ENCODE peak calls at places on chromosomes 13 and 19, in seven cellular contexts. T is stimulated activated CD8-positive, alpha-beta memory T cell treated with anti-CD3 and anti-CD28 coated beads, Interleukin-15, amount 100 ng/mL, for 24 hours; P is HL-60; X is RPMI8226; Z is NCI-H524 treated with DMSO at 0.1 percent for 48 hours; R is activated CD8-positive, alpha-beta memory T cell treated with anti-CD3 and anti-CD28 coated beads for 48 hours; U is NCI-H1436. W is an unnamed sample.

GRCh38 chr13:79681069-79681468 is 200.1 kb downstream of the NDFIP2 start:
- DNase-seq in T (no peak), P (no peak), X (no peak), Z (no peak), R (no peak), U (no peak), W (no peak)

GRCh38 chr13:85853901-85854663 is 54.9 kb upstream of the SLITRK6 start:
- DNase-seq in T (no peak), P (no peak), X (no peak), Z (no peak), R (no peak), U (no peak), W (no peak)

GRCh38 chr19:2703077-2703437 is 563 bp upstream of the GNG7 start:
- DNase-seq in T (no peak), P (no peak), X (no peak), Z (no peak), R (no peak), U (no peak), W (no peak)

GRCh38 chr19:1950640-1951039 is 9.7 kb downstream of the CSNK1G2 start:
- DNase-seq in T (no peak), P (no peak), X (no peak), Z (no peak), R (no peak), U (no peak), W (no peak)

GRCh38 chr13:30829145-30829544 is 76.9 kb upstream of the MEDAG start:
- DNase-seq in T (no peak), P (no peak), X (no peak), Z (no peak), R (no peak), U (no peak), W (no peak)

GRCh38 chr13:91758724-91759123 is 360.3 kb downstream of the GPC5 start:
- DNase-seq in T (no peak), P (no peak), X (no peak), Z (no peak), R (no peak), U (no peak), W (no peak)

GRCh38 chr13:48551329-48551728 is 18.4 kb upstream of the RCBTB2 start:
- DNase-seq in T (no peak), P (no peak), X (no peak), Z (no peak), R (no peak), U (no peak), W (no peak)

GRCh38 chr13:107203146-107203847 is 635.4 kb upstream of the ARGLU1 start:
- DNase-seq in T (no peak), P (no peak), X (no peak), Z (no peak), R (no peak), U (no peak), W (no peak)

GRCh38 chr19:17220207-17220758 is 5.1 kb downstream of the USE1 start:
- DNase-seq in T (no peak), P (no peak), X (no peak), Z (no peak), R (no peak), U (no peak), W (no peak)

GRCh38 chr19:41367848-41368301 is 3.9 kb upstream of the B9D2 start:
- DNase-seq in T (no peak), P (peak; percentile 69), X (no peak), Z (no peak), R (no peak), U (no peak), W (no peak)

GRCh38 chr19:11931051-11931450 is 6.1 kb downstream of the ZNF700 start:
- DNase-seq in T (no peak), P (no peak), X (no peak), Z (no peak), R (no peak), U (no peak), W (no peak)

GRCh38 chr19:48770734-48771472 is 15.6 kb downstream of the FGF21 start:
- DNase-seq in T (no peak), P (no peak), X (no peak), Z (no peak), R (no peak), U (no peak), W (no peak)

GRCh38 chr13:48400820-48401219 is 12.1 kb downstream of the LPAR6 start:
- DNase-seq in T (no peak), P (no peak), X (peak; percentile 10), Z (no peak), R (no peak), U (no peak), W (peak; percentile 80)

GRCh38 chr13:106246817-106247216 is 288.6 kb downstream of the EFNB2 start:
- DNase-seq in T (no peak), P (no peak), X (no peak), Z (no peak), R (no peak), U (peak; percentile 30), W (no peak)

GRCh38 chr19:13019330-13019729 is 24.1 kb downstream of the NFIX start:
- DNase-seq in T (no peak), P (no peak), X (no peak), Z (no peak), R (no peak), U (no peak), W (no peak)

GRCh38 chr19:41887711-41888382 is 4.9 kb downstream of the ARHGEF1 start:
- DNase-seq in T (peak; percentile 54), P (no peak), X (no peak), Z (no peak), R (peak; percentile 66), U (peak; percentile 13), W (no peak)

GRCh38 chr19:19406878-19407639 is 1.6 kb downstream of the GATAD2A start:
- DNase-seq in T (no peak), P (peak; percentile 67), X (peak; percentile 72), Z (no peak), R (no peak), U (no peak), W (peak; percentile 39)

GRCh38 chr13:48838193-48839000 is 137.3 kb upstream of the FNDC3A start:
- DNase-seq in T (no peak), P (no peak), X (no peak), Z (no peak), R (no peak), U (no peak), W (no peak)

GRCh38 chr19:46487802-46488445 is 7.7 kb downstream of the PNMA8B start:
- DNase-seq in T (peak; percentile 79), P (peak; percentile 57), X (peak; percentile 55), Z (no peak), R (peak; percentile 89), U (peak; percentile 63), W (peak; percentile 53)

GRCh38 chr13:64278493-64278892 is 2862.8 kb upstream of the PCDH20 start:
- DNase-seq in T (no peak), P (no peak), X (no peak), Z (no peak), R (no peak), U (no peak), W (no peak)

GRCh38 chr13:97448503-97449251 is 14.7 kb downstream of the RAP2A start:
- DNase-seq in T (no peak), P (no peak), X (no peak), Z (no peak), R (no peak), U (no peak), W (no peak)

W was measured in foreskin melanocyte.